ENCODE peak calls at places on chromosomes 5 and 9, in six cellular contexts. One of them, this sample, is unnamed. For H3K4me1, the result is how much of the 10 kb centered on the place peaks cover.

GRCh38 chr5:1521671-1522600 is 1.8 kb downstream of the LPCAT1 start:
- DNase-seq in cardiac muscle cell: peak
- DNase-seq in astrocyte: peak
- DNase-seq in aorta: peak
- DNase-seq in effector memory CD4-positive, alpha-beta T cell: no peak
- DNase-seq in pancreas: peak
- DNase-seq in this sample: no peak

GRCh38 chr5:120942551-120942950 is 478.5 kb downstream of the PRR16 start:
- DNase-seq in cardiac muscle cell: no peak
- DNase-seq in aorta: no peak
- DNase-seq in pancreas: no peak
- DNase-seq in effector memory CD4-positive, alpha-beta T cell: no peak
- DNase-seq in astrocyte: no peak
- DNase-seq in this sample: no peak

GRCh38 chr5:174910245-174910737 is 185.9 kb downstream of the MSX2 start:
- DNase-seq in effector memory CD4-positive, alpha-beta T cell: no peak
- DNase-seq in aorta: peak
- DNase-seq in pancreas: peak
- DNase-seq in astrocyte: peak
- DNase-seq in cardiac muscle cell: peak
- DNase-seq in this sample: peak

GRCh38 chr9:12464910-12465512 is 228.2 kb upstream of the TYRP1 start:
- DNase-seq in astrocyte: no peak
- DNase-seq in pancreas: no peak
- DNase-seq in cardiac muscle cell: peak
- DNase-seq in effector memory CD4-positive, alpha-beta T cell: no peak
- DNase-seq in aorta: no peak
- DNase-seq in this sample: no peak

GRCh38 chr9:132176338-132176737 is 14.5 kb downstream of the NTNG2 start:
- DNase-seq in pancreas: no peak
- DNase-seq in astrocyte: no peak
- DNase-seq in aorta: no peak
- DNase-seq in effector memory CD4-positive, alpha-beta T cell: no peak
- DNase-seq in cardiac muscle cell: no peak
- DNase-seq in this sample: no peak

GRCh38 chr9:93357649-93358048 is 93.8 kb upstream of the FAM120A start:
- DNase-seq in aorta: no peak
- DNase-seq in astrocyte: no peak
- DNase-seq in effector memory CD4-positive, alpha-beta T cell: no peak
- DNase-seq in pancreas: no peak
- DNase-seq in cardiac muscle cell: no peak
- DNase-seq in this sample: no peak

GRCh38 chr9:100014846-100015245 is 84.0 kb downstream of the ERP44 start:
- DNase-seq in aorta: no peak
- DNase-seq in cardiac muscle cell: no peak
- DNase-seq in astrocyte: no peak
- DNase-seq in effector memory CD4-positive, alpha-beta T cell: no peak
- DNase-seq in pancreas: no peak
- DNase-seq in this sample: no peak

GRCh38 chr5:119928974-119929373 is 299.6 kb downstream of the FAM170A start:
- DNase-seq in aorta: no peak
- DNase-seq in effector memory CD4-positive, alpha-beta T cell: no peak
- DNase-seq in cardiac muscle cell: no peak
- DNase-seq in pancreas: no peak
- DNase-seq in astrocyte: no peak
- DNase-seq in this sample: no peak

GRCh38 chr5:97534166-97534565 is 351.1 kb upstream of the RIOK2 start:
- DNase-seq in astrocyte: peak
- DNase-seq in effector memory CD4-positive, alpha-beta T cell: no peak
- DNase-seq in aorta: no peak
- DNase-seq in cardiac muscle cell: peak
- DNase-seq in pancreas: peak
- DNase-seq in this sample: peak

GRCh38 chr5:68883441-68883840 is 210.4 kb upstream of the SLC30A5 start:
- DNase-seq in cardiac muscle cell: no peak
- DNase-seq in astrocyte: no peak
- DNase-seq in effector memory CD4-positive, alpha-beta T cell: no peak
- DNase-seq in aorta: no peak
- DNase-seq in pancreas: no peak
- DNase-seq in this sample: no peak

GRCh38 chr9:99411068-99411467 is 189.0 kb downstream of the SEC61B start:
- DNase-seq in astrocyte: peak
- DNase-seq in pancreas: no peak
- DNase-seq in aorta: no peak
- DNase-seq in cardiac muscle cell: peak
- DNase-seq in effector memory CD4-positive, alpha-beta T cell: no peak
- DNase-seq in this sample: no peak

GRCh38 chr9:27489087-27489876 is 34.8 kb upstream of the IFNK start:
- DNase-seq in astrocyte: no peak
- DNase-seq in pancreas: no peak
- DNase-seq in cardiac muscle cell: no peak
- DNase-seq in aorta: no peak
- DNase-seq in effector memory CD4-positive, alpha-beta T cell: no peak
- DNase-seq in this sample: no peak

GRCh38 chr5:77230727-77231469 is 20.4 kb downstream of the PDE8B start:
- DNase-seq in effector memory CD4-positive, alpha-beta T cell: no peak
- DNase-seq in cardiac muscle cell: no peak
- DNase-seq in astrocyte: no peak
- DNase-seq in aorta: no peak
- DNase-seq in pancreas: no peak
- DNase-seq in this sample: no peak

GRCh38 chr5:23027341-23027740 is 174.2 kb upstream of the CDH12 start:
- DNase-seq in pancreas: no peak
- DNase-seq in aorta: no peak
- DNase-seq in effector memory CD4-positive, alpha-beta T cell: no peak
- DNase-seq in astrocyte: no peak
- DNase-seq in cardiac muscle cell: no peak
- DNase-seq in this sample: no peak

GRCh38 chr9:126307306-126308061 is 19.1 kb upstream of the MVB12B start:
- DNase-seq in effector memory CD4-positive, alpha-beta T cell: no peak
- DNase-seq in astrocyte: no peak
- DNase-seq in pancreas: no peak
- DNase-seq in aorta: no peak
- DNase-seq in cardiac muscle cell: no peak
- DNase-seq in this sample: no peak

GRCh38 chr5:143405063-143405746 is 1.7 kb upstream of the NR3C1 start:
- DNase-seq in pancreas: peak
- DNase-seq in astrocyte: peak
- DNase-seq in effector memory CD4-positive, alpha-beta T cell: peak
- DNase-seq in cardiac muscle cell: peak
- DNase-seq in aorta: peak
- DNase-seq in this sample: peak

GRCh38 chr9:134325813-134326753 is at the start of gene RXRA:
- DNase-seq in pancreas: peak
- DNase-seq in effector memory CD4-positive, alpha-beta T cell: peak
- DNase-seq in astrocyte: peak
- DNase-seq in aorta: peak
- DNase-seq in cardiac muscle cell: peak
- DNase-seq in this sample: peak

GRCh38 chr5:154388842-154389241 is 57.0 kb upstream of the SAP30L start:
- DNase-seq in aorta: no peak
- DNase-seq in pancreas: no peak
- DNase-seq in cardiac muscle cell: no peak
- DNase-seq in astrocyte: no peak
- DNase-seq in effector memory CD4-positive, alpha-beta T cell: no peak
- DNase-seq in this sample: no peak

GRCh38 chr5:128965011-128965637 is at the start of gene SLC27A6:
- DNase-seq in cardiac muscle cell: peak
- DNase-seq in effector memory CD4-positive, alpha-beta T cell: no peak
- DNase-seq in pancreas: no peak
- DNase-seq in aorta: no peak
- DNase-seq in astrocyte: no peak
- DNase-seq in this sample: no peak

GRCh38 chr5:115815693-115816225 is 700 bp downstream of the CDO1 start:
- DNase-seq in aorta: peak
- DNase-seq in astrocyte: peak
- DNase-seq in pancreas: peak
- DNase-seq in cardiac muscle cell: peak
- DNase-seq in effector memory CD4-positive, alpha-beta T cell: no peak
- DNase-seq in this sample: no peak
- H3K27ac ChIP-seq in aorta: no peak
- H3K27ac ChIP-seq in astrocyte: no peak
- H3K27ac ChIP-seq in pancreas: peak
- H3K27ac ChIP-seq in cardiac muscle cell: no peak
- H3K27ac ChIP-seq in effector memory CD4-positive, alpha-beta T cell: no peak
- H3K27ac ChIP-seq in this sample: peak

GRCh38 chr5:33319841-33320240 is 120.9 kb upstream of the TARS1 start:
- DNase-seq in cardiac muscle cell: no peak
- DNase-seq in astrocyte: peak
- DNase-seq in pancreas: no peak
- DNase-seq in aorta: no peak
- DNase-seq in effector memory CD4-positive, alpha-beta T cell: no peak
- DNase-seq in this sample: no peak

GRCh38 chr5:33322632-33323031 is 118.1 kb upstream of the TARS1 start:
- DNase-seq in cardiac muscle cell: no peak
- DNase-seq in astrocyte: no peak
- DNase-seq in pancreas: no peak
- DNase-seq in effector memory CD4-positive, alpha-beta T cell: no peak
- DNase-seq in aorta: no peak
- DNase-seq in this sample: no peak

GRCh38 chr5:33321026-33321425 is 119.7 kb upstream of the TARS1 start:
- DNase-seq in aorta: no peak
- DNase-seq in effector memory CD4-positive, alpha-beta T cell: no peak
- DNase-seq in cardiac muscle cell: no peak
- DNase-seq in astrocyte: peak
- DNase-seq in pancreas: no peak
- DNase-seq in this sample: no peak

GRCh38 chr5:33328842-33329241 is 111.9 kb upstream of the TARS1 start:
- DNase-seq in aorta: no peak
- DNase-seq in cardiac muscle cell: no peak
- DNase-seq in astrocyte: peak
- DNase-seq in pancreas: no peak
- DNase-seq in effector memory CD4-positive, alpha-beta T cell: no peak
- DNase-seq in this sample: no peak

DNA sequence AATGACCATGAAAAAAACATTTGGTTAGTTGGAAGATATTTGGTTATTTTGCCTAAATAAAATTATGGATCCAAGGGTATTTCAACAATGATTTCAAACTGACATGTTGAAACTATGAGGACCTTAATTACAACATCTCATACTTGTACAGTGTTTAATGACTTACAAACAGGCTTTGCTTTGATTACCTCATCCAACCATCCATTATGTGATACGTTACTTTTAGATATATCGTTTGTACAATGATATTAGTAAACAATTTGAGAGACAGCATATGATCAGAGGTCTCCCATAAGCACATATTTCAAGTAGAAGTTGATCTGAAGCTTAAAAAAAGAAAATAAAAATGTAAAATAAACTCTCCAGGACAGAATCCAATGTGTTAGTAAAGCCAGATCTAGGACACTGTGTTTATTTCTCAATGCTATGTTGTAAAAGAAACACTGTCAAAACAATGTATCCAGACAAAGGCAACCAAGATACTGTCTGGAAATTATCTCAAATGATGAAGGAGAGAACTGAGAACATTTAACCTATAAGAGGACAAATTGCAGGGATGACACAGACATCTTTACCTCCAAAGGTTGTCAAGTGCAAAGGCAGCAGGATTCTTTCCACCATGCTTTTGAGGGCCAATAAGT is 116.0 kb upstream of the TARS1 start:
- DNase-seq in astrocyte: no peak
- DNase-seq in pancreas: no peak
- DNase-seq in effector memory CD4-positive, alpha-beta T cell: no peak
- DNase-seq in aorta: no peak
- DNase-seq in cardiac muscle cell: no peak
- DNase-seq in this sample: no peak
- H3K4me1 ChIP-seq in astrocyte: under half
- H3K4me1 ChIP-seq in pancreas: under half
- H3K4me1 ChIP-seq in effector memory CD4-positive, alpha-beta T cell: under half
- H3K4me1 ChIP-seq in aorta: under half
- H3K4me1 ChIP-seq in cardiac muscle cell: under half
- H3K4me1 ChIP-seq in this sample: under half

GRCh38 chr9:33159058-33159759 is 7.9 kb downstream of the B4GALT1 start:
- DNase-seq in effector memory CD4-positive, alpha-beta T cell: no peak
- DNase-seq in pancreas: no peak
- DNase-seq in astrocyte: no peak
- DNase-seq in cardiac muscle cell: no peak
- DNase-seq in aorta: peak
- DNase-seq in this sample: peak
- H3K27ac ChIP-seq in effector memory CD4-positive, alpha-beta T cell: peak
- H3K27ac ChIP-seq in pancreas: peak
- H3K27ac ChIP-seq in astrocyte: peak
- H3K27ac ChIP-seq in cardiac muscle cell: peak
- H3K27ac ChIP-seq in aorta: peak
- H3K27ac ChIP-seq in this sample: peak

GRCh38 chr9:120438111-120438510 is 141.9 kb downstream of the CDK5RAP2 start:
- DNase-seq in astrocyte: peak
- DNase-seq in pancreas: no peak
- DNase-seq in aorta: no peak
- DNase-seq in cardiac muscle cell: no peak
- DNase-seq in effector memory CD4-positive, alpha-beta T cell: no peak
- DNase-seq in this sample: no peak

GRCh38 chr9:120442280-120442597 is 137.7 kb downstream of the CDK5RAP2 start:
- DNase-seq in cardiac muscle cell: no peak
- DNase-seq in aorta: no peak
- DNase-seq in astrocyte: no peak
- DNase-seq in pancreas: no peak
- DNase-seq in effector memory CD4-positive, alpha-beta T cell: no peak
- DNase-seq in this sample: no peak

GRCh38 chr9:120441446-120442279 is 138.3 kb downstream of the CDK5RAP2 start:
- DNase-seq in cardiac muscle cell: no peak
- DNase-seq in astrocyte: peak
- DNase-seq in pancreas: no peak
- DNase-seq in aorta: no peak
- DNase-seq in effector memory CD4-positive, alpha-beta T cell: no peak
- DNase-seq in this sample: no peak

GRCh38 chr9:120439147-120439546 is 140.8 kb downstream of the CDK5RAP2 start:
- DNase-seq in aorta: no peak
- DNase-seq in cardiac muscle cell: peak
- DNase-seq in effector memory CD4-positive, alpha-beta T cell: no peak
- DNase-seq in pancreas: no peak
- DNase-seq in astrocyte: no peak
- DNase-seq in this sample: no peak

GRCh38 chr9:120440791-120441190 is 139.2 kb downstream of the CDK5RAP2 start:
- DNase-seq in pancreas: no peak
- DNase-seq in astrocyte: no peak
- DNase-seq in aorta: no peak
- DNase-seq in effector memory CD4-positive, alpha-beta T cell: no peak
- DNase-seq in cardiac muscle cell: no peak
- DNase-seq in this sample: no peak
- H3K4me1 ChIP-seq in pancreas: under half
- H3K4me1 ChIP-seq in astrocyte: under half
- H3K4me1 ChIP-seq in aorta: under half
- H3K4me1 ChIP-seq in effector memory CD4-positive, alpha-beta T cell: under half
- H3K4me1 ChIP-seq in cardiac muscle cell: under half
- H3K4me1 ChIP-seq in this sample: under half